ENCODE peak calls at places on chromosomes 16 and 17, in seven cellular contexts. One of them, this sample, is unnamed. For H3K27me3 and H3K4me1, the result is how much of the 10 kb centered on the place peaks cover.

GRCh38 chr17:74603746-74604145 is 11.7 kb upstream of the CD300LD start:
- DNase-seq in thoracic aorta: no peak
- DNase-seq in colonic mucosa: no peak
- DNase-seq in stomach: no peak
- DNase-seq in HCT116: no peak
- DNase-seq in esophagus muscularis mucosa: no peak
- DNase-seq in PC-3: no peak
- DNase-seq in this sample: no peak

GRCh38 chr17:63113167-63113566 is 147.1 kb downstream of the TANC2 start:
- DNase-seq in thoracic aorta: no peak
- DNase-seq in colonic mucosa: no peak
- DNase-seq in stomach: no peak
- DNase-seq in HCT116: no peak
- DNase-seq in esophagus muscularis mucosa: no peak
- DNase-seq in PC-3: peak
- DNase-seq in this sample: no peak

GRCh38 chr16:57867000-57867561 is 64.8 kb upstream of the KIFC3 start:
- DNase-seq in thoracic aorta: no peak
- DNase-seq in colonic mucosa: no peak
- DNase-seq in stomach: no peak
- DNase-seq in HCT116: no peak
- DNase-seq in esophagus muscularis mucosa: no peak
- DNase-seq in PC-3: no peak
- DNase-seq in this sample: peak

GRCh38 chr17:64281962-64282752 is 19.1 kb upstream of the TEX2 start:
- DNase-seq in thoracic aorta: no peak
- DNase-seq in colonic mucosa: peak
- DNase-seq in stomach: peak
- DNase-seq in HCT116: peak
- DNase-seq in esophagus muscularis mucosa: no peak
- DNase-seq in PC-3: peak
- DNase-seq in this sample: peak

GRCh38 chr17:149897-150575 is 12.7 kb downstream of the SCGB1C2 start:
- DNase-seq in thoracic aorta: no peak
- DNase-seq in colonic mucosa: no peak
- DNase-seq in stomach: no peak
- DNase-seq in HCT116: no peak
- DNase-seq in esophagus muscularis mucosa: no peak
- DNase-seq in PC-3: peak
- DNase-seq in this sample: no peak

GRCh38 chr17:82241183-82241925 is 12.5 kb downstream of the SLC16A3 start:
- DNase-seq in thoracic aorta: peak
- DNase-seq in colonic mucosa: peak
- DNase-seq in stomach: peak
- DNase-seq in HCT116: no peak
- DNase-seq in esophagus muscularis mucosa: peak
- DNase-seq in PC-3: peak
- DNase-seq in this sample: no peak

GRCh38 chr16:82653550-82654511 is 27.1 kb downstream of the CDH13 start:
- DNase-seq in thoracic aorta: no peak
- DNase-seq in colonic mucosa: no peak
- DNase-seq in stomach: no peak
- DNase-seq in HCT116: peak
- DNase-seq in esophagus muscularis mucosa: no peak
- DNase-seq in PC-3: peak
- DNase-seq in this sample: no peak

GRCh38 chr17:5676012-5676411 is 91.7 kb upstream of the NLRP1 start:
- DNase-seq in thoracic aorta: no peak
- DNase-seq in colonic mucosa: no peak
- DNase-seq in stomach: no peak
- DNase-seq in HCT116: no peak
- DNase-seq in esophagus muscularis mucosa: no peak
- DNase-seq in PC-3: no peak
- DNase-seq in this sample: no peak

GRCh38 chr17:3802461-3803307 is 1.7 kb upstream of the ITGAE start:
- DNase-seq in thoracic aorta: no peak
- DNase-seq in colonic mucosa: no peak
- DNase-seq in stomach: no peak
- DNase-seq in HCT116: no peak
- DNase-seq in esophagus muscularis mucosa: no peak
- DNase-seq in PC-3: peak
- DNase-seq in this sample: no peak

GRCh38 chr17:7045492-7046126 is 1.7 kb upstream of the SLC16A11 start:
- DNase-seq in thoracic aorta: no peak
- DNase-seq in colonic mucosa: peak
- DNase-seq in stomach: peak
- DNase-seq in HCT116: peak
- DNase-seq in esophagus muscularis mucosa: no peak
- DNase-seq in PC-3: peak
- DNase-seq in this sample: peak

GRCh38 chr16:6362321-6362720 is 970.3 kb upstream of the RBFOX1 start:
- DNase-seq in thoracic aorta: no peak
- DNase-seq in colonic mucosa: no peak
- DNase-seq in stomach: no peak
- DNase-seq in HCT116: no peak
- DNase-seq in esophagus muscularis mucosa: no peak
- DNase-seq in PC-3: no peak
- DNase-seq in this sample: no peak

GRCh38 chr17:42474270-42474669 is 15.6 kb downstream of the ATP6V0A1 start:
- DNase-seq in thoracic aorta: no peak
- DNase-seq in colonic mucosa: no peak
- DNase-seq in stomach: peak
- DNase-seq in HCT116: no peak
- DNase-seq in esophagus muscularis mucosa: no peak
- DNase-seq in PC-3: no peak
- DNase-seq in this sample: no peak

GRCh38 chr17:21174186-21174585 is 39.8 kb downstream of the TMEM11 start:
- DNase-seq in thoracic aorta: no peak
- DNase-seq in colonic mucosa: no peak
- DNase-seq in stomach: peak
- DNase-seq in HCT116: no peak
- DNase-seq in esophagus muscularis mucosa: no peak
- DNase-seq in PC-3: no peak
- DNase-seq in this sample: no peak

GRCh38 chr17:48996696-48997102 is 486 bp upstream of the IGF2BP1 start:
- DNase-seq in thoracic aorta: no peak
- DNase-seq in colonic mucosa: no peak
- DNase-seq in stomach: no peak
- DNase-seq in HCT116: no peak
- DNase-seq in esophagus muscularis mucosa: no peak
- DNase-seq in PC-3: no peak
- DNase-seq in this sample: no peak

GRCh38 chr17:48997103-48997826 is at the start of gene IGF2BP1:
- DNase-seq in thoracic aorta: no peak
- DNase-seq in colonic mucosa: no peak
- DNase-seq in stomach: no peak
- DNase-seq in HCT116: no peak
- DNase-seq in esophagus muscularis mucosa: peak
- DNase-seq in PC-3: no peak
- DNase-seq in this sample: peak

GRCh38 chr17:48995871-48996695 is 1.1 kb upstream of the IGF2BP1 start:
- DNase-seq in thoracic aorta: no peak
- DNase-seq in colonic mucosa: no peak
- DNase-seq in stomach: no peak
- DNase-seq in HCT116: no peak
- DNase-seq in esophagus muscularis mucosa: peak
- DNase-seq in PC-3: no peak
- DNase-seq in this sample: peak

GRCh38 chr17:48994548-48995331 is 2.4 kb upstream of the IGF2BP1 start:
- DNase-seq in thoracic aorta: no peak
- DNase-seq in colonic mucosa: no peak
- DNase-seq in stomach: no peak
- DNase-seq in HCT116: no peak
- DNase-seq in esophagus muscularis mucosa: peak
- DNase-seq in PC-3: no peak
- DNase-seq in this sample: peak

DNA sequence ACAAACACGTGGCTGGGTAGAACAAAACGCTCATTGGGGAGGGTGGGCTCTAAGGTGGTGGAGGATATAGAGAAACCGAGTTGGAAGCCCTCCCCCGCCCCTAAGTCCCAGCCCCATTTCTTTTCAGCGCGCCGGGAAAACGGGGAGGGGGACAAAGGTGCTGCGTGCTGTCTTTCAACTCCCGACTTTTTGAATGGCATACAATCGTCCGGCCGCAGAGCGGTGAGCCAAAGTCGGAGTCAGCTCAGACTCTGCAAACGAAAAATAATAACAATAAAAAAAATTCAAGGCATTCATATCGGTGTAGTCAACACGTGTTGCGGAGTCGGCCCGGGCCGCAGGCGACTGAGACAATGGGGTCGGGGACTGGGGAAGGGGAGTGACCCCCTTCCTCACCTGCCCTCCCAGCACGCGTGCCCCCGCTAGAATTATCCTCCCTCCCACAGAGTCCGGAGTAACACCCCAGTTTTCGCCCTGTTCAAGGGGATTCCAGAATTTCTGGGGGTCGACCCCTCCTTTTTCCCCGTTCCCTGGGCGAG is 1.8 kb upstream of the IGF2BP1 start:
- DNase-seq in thoracic aorta: no peak
- DNase-seq in colonic mucosa: no peak
- DNase-seq in stomach: no peak
- DNase-seq in HCT116: no peak
- DNase-seq in esophagus muscularis mucosa: peak
- DNase-seq in PC-3: no peak
- DNase-seq in this sample: peak
- H3K27me3 ChIP-seq in thoracic aorta: half or more
- H3K27me3 ChIP-seq in colonic mucosa: half or more
- H3K27me3 ChIP-seq in stomach: under half
- H3K27me3 ChIP-seq in HCT116: half or more
- H3K27me3 ChIP-seq in esophagus muscularis mucosa: half or more
- H3K27me3 ChIP-seq in PC-3: half or more
- H3K27me3 ChIP-seq in this sample: under half

DNA sequence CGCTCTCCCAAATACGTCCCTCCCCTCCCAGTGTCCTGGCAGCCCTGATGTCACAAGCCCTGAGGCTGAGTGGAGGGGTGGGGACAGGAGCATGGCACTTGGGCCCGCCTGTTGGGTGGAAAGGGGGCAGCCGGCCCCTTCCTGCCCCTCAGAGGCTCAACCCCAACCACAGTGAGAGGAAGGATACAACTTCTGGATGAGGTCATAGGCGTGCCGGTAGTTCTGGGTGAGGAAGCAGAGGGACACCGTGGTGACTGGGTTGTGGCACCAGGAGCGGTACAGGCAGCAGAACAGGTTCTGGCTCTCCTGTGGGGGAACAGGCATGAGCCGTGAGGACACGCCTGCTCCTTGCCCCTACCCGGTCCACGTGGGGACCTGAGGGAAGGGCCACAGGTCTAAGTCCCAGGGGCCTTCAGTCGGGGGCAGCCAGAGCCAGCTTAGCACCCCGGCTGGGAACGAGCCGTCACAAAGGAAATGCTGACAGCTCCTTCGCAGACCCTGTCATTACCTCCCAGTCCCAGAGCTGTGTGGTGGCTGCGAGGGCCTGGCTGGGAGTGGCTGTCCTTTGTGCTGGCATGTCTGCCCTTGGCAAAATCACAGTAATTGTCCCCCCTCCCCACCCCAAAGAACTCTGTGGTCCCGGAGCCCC is 11.2 kb upstream of the MTSS2 start:
- DNase-seq in thoracic aorta: no peak
- DNase-seq in colonic mucosa: no peak
- DNase-seq in stomach: peak
- DNase-seq in HCT116: no peak
- DNase-seq in esophagus muscularis mucosa: no peak
- DNase-seq in PC-3: peak
- DNase-seq in this sample: peak
- H3K4me1 ChIP-seq in thoracic aorta: half or more
- H3K4me1 ChIP-seq in colonic mucosa: under half
- H3K4me1 ChIP-seq in stomach: half or more
- H3K4me1 ChIP-seq in HCT116: under half
- H3K4me1 ChIP-seq in esophagus muscularis mucosa: half or more
- H3K4me1 ChIP-seq in PC-3: under half
- H3K4me1 ChIP-seq in this sample: under half

DNA sequence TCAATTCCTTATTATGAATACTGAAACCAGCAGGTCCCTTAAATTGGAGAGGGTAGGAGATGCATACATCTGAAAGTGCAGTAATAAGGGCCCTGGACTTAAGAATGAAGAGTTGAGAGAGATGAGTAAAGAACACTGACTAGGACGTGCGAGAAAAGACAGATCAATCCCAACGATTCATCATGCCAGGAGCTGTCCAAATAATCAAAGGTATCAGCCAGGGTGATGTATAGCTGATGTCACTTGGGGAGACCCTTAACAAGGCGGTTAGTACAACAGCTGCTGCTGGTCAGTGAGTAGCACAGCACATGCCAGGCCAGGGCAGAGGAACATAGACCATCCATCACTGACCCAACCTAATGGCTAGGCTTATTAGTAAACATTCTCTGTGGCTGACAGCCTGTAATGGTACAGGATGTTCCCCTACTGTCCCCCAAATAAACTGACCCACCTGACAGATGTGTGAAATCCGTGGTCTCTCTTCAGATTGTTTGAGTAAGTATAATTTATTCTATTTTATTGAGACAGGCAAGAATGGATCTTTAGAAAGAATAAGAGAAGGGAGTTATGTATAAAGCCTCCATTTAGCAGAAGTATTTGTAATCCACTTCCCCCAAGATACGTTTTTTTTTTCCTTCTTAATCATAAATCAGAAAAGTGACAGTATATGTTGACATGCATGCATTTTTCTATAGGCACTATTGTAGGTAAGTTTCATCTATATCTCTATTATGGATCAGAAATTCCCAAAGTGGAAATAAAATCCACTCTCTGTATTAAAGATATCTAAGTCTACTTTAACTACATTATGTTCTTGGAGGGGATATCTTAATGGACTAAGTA is 118.4 kb downstream of the SNX11 start:
- DNase-seq in thoracic aorta: no peak
- DNase-seq in colonic mucosa: no peak
- DNase-seq in stomach: no peak
- DNase-seq in HCT116: no peak
- DNase-seq in esophagus muscularis mucosa: no peak
- DNase-seq in PC-3: no peak
- DNase-seq in this sample: no peak
- TF ChIP-seq CTCF in thoracic aorta: no peak
- TF ChIP-seq CTCF in colonic mucosa: no peak
- TF ChIP-seq CTCF in stomach: no peak
- TF ChIP-seq CTCF in HCT116: no peak
- TF ChIP-seq CTCF in esophagus muscularis mucosa: no peak
- TF ChIP-seq CTCF in PC-3: no peak
- TF ChIP-seq CTCF in this sample: no peak

GRCh38 chr17:48556534-48557401 is 11.9 kb upstream of the HOXB2 start:
- DNase-seq in thoracic aorta: no peak
- DNase-seq in colonic mucosa: no peak
- DNase-seq in stomach: no peak
- DNase-seq in HCT116: no peak
- DNase-seq in esophagus muscularis mucosa: no peak
- DNase-seq in PC-3: peak
- DNase-seq in this sample: no peak

GRCh38 chr17:48558731-48559608 is 14.1 kb upstream of the HOXB2 start:
- DNase-seq in thoracic aorta: no peak
- DNase-seq in colonic mucosa: no peak
- DNase-seq in stomach: no peak
- DNase-seq in HCT116: no peak
- DNase-seq in esophagus muscularis mucosa: no peak
- DNase-seq in PC-3: no peak
- DNase-seq in this sample: no peak

GRCh38 chr17:48555616-48556533 is 11.0 kb upstream of the HOXB2 start:
- DNase-seq in thoracic aorta: no peak
- DNase-seq in colonic mucosa: no peak
- DNase-seq in stomach: no peak
- DNase-seq in HCT116: no peak
- DNase-seq in esophagus muscularis mucosa: no peak
- DNase-seq in PC-3: peak
- DNase-seq in this sample: peak

GRCh38 chr17:48559609-48560451 is 14.9 kb upstream of the HOXB2 start:
- DNase-seq in thoracic aorta: no peak
- DNase-seq in colonic mucosa: no peak
- DNase-seq in stomach: no peak
- DNase-seq in HCT116: no peak
- DNase-seq in esophagus muscularis mucosa: no peak
- DNase-seq in PC-3: no peak
- DNase-seq in this sample: peak

GRCh38 chr17:48558057-48558456 is 13.1 kb upstream of the HOXB2 start:
- DNase-seq in thoracic aorta: no peak
- DNase-seq in colonic mucosa: no peak
- DNase-seq in stomach: no peak
- DNase-seq in HCT116: no peak
- DNase-seq in esophagus muscularis mucosa: no peak
- DNase-seq in PC-3: no peak
- DNase-seq in this sample: no peak
- H3K27me3 ChIP-seq in thoracic aorta: under half
- H3K27me3 ChIP-seq in colonic mucosa: under half
- H3K27me3 ChIP-seq in stomach: under half
- H3K27me3 ChIP-seq in HCT116: under half
- H3K27me3 ChIP-seq in esophagus muscularis mucosa: under half
- H3K27me3 ChIP-seq in PC-3: under half
- H3K27me3 ChIP-seq in this sample: half or more

This sample was measured in endodermal cell.